ENCODE peak calls at places on chromosomes 3 and 15, in eight cellular contexts. U is T-helper 22 cell, O is AG09309, K is upper lobe of right lung, S is NCI-H69, D is T-cell, Z is tibial artery, J is OCI-M1. X is an unnamed sample.

GRCh38 chr15:91592586-91592985 is 260.9 kb upstream of the SLCO3A1 start:
- DNase-seq in U (no peak), O (no peak), K (no peak), S (no peak), D (no peak), Z (no peak), J (no peak), X (no peak)

GRCh38 chr3:184656991-184657669 is 54.7 kb downstream of the MAGEF1 start:
- DNase-seq in U (no peak), O (peak; percentile 55), K (no peak), S (peak; percentile 88), D (no peak), Z (no peak), J (no peak), X (no peak)

GRCh38 chr3:123028233-123028828 is 768 bp upstream of the SEMA5B start:
- DNase-seq in U (no peak), O (peak; percentile 32), K (no peak), S (peak; percentile 66), D (peak; percentile 10), Z (no peak), J (peak; percentile 76), X (no peak)

GRCh38 chr3:154139996-154140436 is 18.8 kb downstream of the ARHGEF26 start:
- DNase-seq in U (no peak), O (no peak), K (no peak), S (peak; percentile 9), D (no peak), Z (no peak), J (no peak), X (no peak)

GRCh38 chr3:111723293-111723963 is 128.3 kb upstream of the ZBED2 start:
- DNase-seq in U (no peak), O (peak; percentile 84), K (no peak), S (peak; percentile 79), D (no peak), Z (no peak), J (no peak), X (no peak)

GRCh38 chr3:32586361-32586760 is 15.7 kb upstream of the DYNC1LI1 start:
- DNase-seq in U (no peak), O (no peak), K (no peak), S (peak; percentile 57), D (no peak), Z (no peak), J (no peak), X (no peak)

GRCh38 chr3:126515066-126515706 is 2.4 kb downstream of the UROC1 start:
- DNase-seq in U (no peak), O (no peak), K (peak; percentile 44), S (peak; percentile 78), D (no peak), Z (no peak), J (no peak), X (no peak)

GRCh38 chr15:20340931-20341661 is 200.5 kb downstream of the GOLGA6L6 start:
- DNase-seq in U (no peak), O (no peak), K (peak; percentile 90), S (no peak), D (peak; percentile 34), Z (peak; percentile 87), J (no peak), X (no peak)